ENCODE peak calls at places on chromosomes 1 and 21, in four cellular contexts. One of them, this sample, is unnamed.

GRCh38 chr1:109208431-109208830 is 5.3 kb upstream of the SARS1 start:
- DNase-seq in stimulated activated CD4-positive, alpha-beta T cell treated with anti-CD3 and anti-CD28 coated beads, Interleukin-12 subunit alpha, Interleukin-12 subunit beta, amount 100 ng/mL, for 4 hours: no peak
- DNase-seq in CD8-positive, alpha-beta T cell: no peak
- DNase-seq in cardiac muscle cell: peak
- DNase-seq in this sample: no peak

GRCh38 chr1:107975861-107976260 is 10.9 kb upstream of the VAV3 start:
- DNase-seq in cardiac muscle cell: no peak
- DNase-seq in stimulated activated CD4-positive, alpha-beta T cell treated with anti-CD3 and anti-CD28 coated beads, Interleukin-12 subunit alpha, Interleukin-12 subunit beta, amount 100 ng/mL, for 4 hours: no peak
- DNase-seq in CD8-positive, alpha-beta T cell: no peak
- DNase-seq in this sample: no peak

GRCh38 chr1:66339944-66340343 is 194.0 kb upstream of the SGIP1 start:
- DNase-seq in cardiac muscle cell: peak
- DNase-seq in CD8-positive, alpha-beta T cell: no peak
- DNase-seq in stimulated activated CD4-positive, alpha-beta T cell treated with anti-CD3 and anti-CD28 coated beads, Interleukin-12 subunit alpha, Interleukin-12 subunit beta, amount 100 ng/mL, for 4 hours: no peak
- DNase-seq in this sample: no peak

GRCh38 chr1:107138767-107139445 is 1.9 kb upstream of the NTNG1 start:
- DNase-seq in cardiac muscle cell: no peak
- DNase-seq in stimulated activated CD4-positive, alpha-beta T cell treated with anti-CD3 and anti-CD28 coated beads, Interleukin-12 subunit alpha, Interleukin-12 subunit beta, amount 100 ng/mL, for 4 hours: no peak
- DNase-seq in CD8-positive, alpha-beta T cell: no peak
- DNase-seq in this sample: no peak

GRCh38 chr1:14215151-14215550 is 383.3 kb upstream of the KAZN start:
- DNase-seq in CD8-positive, alpha-beta T cell: no peak
- DNase-seq in stimulated activated CD4-positive, alpha-beta T cell treated with anti-CD3 and anti-CD28 coated beads, Interleukin-12 subunit alpha, Interleukin-12 subunit beta, amount 100 ng/mL, for 4 hours: no peak
- DNase-seq in cardiac muscle cell: no peak
- DNase-seq in this sample: no peak

GRCh38 chr21:26079376-26079775 is 91.2 kb downstream of the APP start:
- DNase-seq in cardiac muscle cell: no peak
- DNase-seq in stimulated activated CD4-positive, alpha-beta T cell treated with anti-CD3 and anti-CD28 coated beads, Interleukin-12 subunit alpha, Interleukin-12 subunit beta, amount 100 ng/mL, for 4 hours: no peak
- DNase-seq in CD8-positive, alpha-beta T cell: no peak
- DNase-seq in this sample: no peak

GRCh38 chr1:244012232-244012631 is 38.9 kb upstream of the ZBTB18 start:
- DNase-seq in CD8-positive, alpha-beta T cell: no peak
- DNase-seq in cardiac muscle cell: peak
- DNase-seq in stimulated activated CD4-positive, alpha-beta T cell treated with anti-CD3 and anti-CD28 coated beads, Interleukin-12 subunit alpha, Interleukin-12 subunit beta, amount 100 ng/mL, for 4 hours: no peak
- DNase-seq in this sample: no peak

GRCh38 chr1:95829581-95829980 is 595.6 kb downstream of the RWDD3 start:
- DNase-seq in CD8-positive, alpha-beta T cell: no peak
- DNase-seq in stimulated activated CD4-positive, alpha-beta T cell treated with anti-CD3 and anti-CD28 coated beads, Interleukin-12 subunit alpha, Interleukin-12 subunit beta, amount 100 ng/mL, for 4 hours: no peak
- DNase-seq in cardiac muscle cell: no peak
- DNase-seq in this sample: no peak

GRCh38 chr21:42992943-42993712 is 18.8 kb downstream of the PKNOX1 start:
- DNase-seq in cardiac muscle cell: peak
- DNase-seq in CD8-positive, alpha-beta T cell: no peak
- DNase-seq in stimulated activated CD4-positive, alpha-beta T cell treated with anti-CD3 and anti-CD28 coated beads, Interleukin-12 subunit alpha, Interleukin-12 subunit beta, amount 100 ng/mL, for 4 hours: no peak
- DNase-seq in this sample: no peak

GRCh38 chr21:37370152-37371040 is 3.8 kb downstream of the DYRK1A start:
- DNase-seq in cardiac muscle cell: peak
- DNase-seq in stimulated activated CD4-positive, alpha-beta T cell treated with anti-CD3 and anti-CD28 coated beads, Interleukin-12 subunit alpha, Interleukin-12 subunit beta, amount 100 ng/mL, for 4 hours: no peak
- DNase-seq in CD8-positive, alpha-beta T cell: no peak
- DNase-seq in this sample: peak

GRCh38 chr21:33299181-33299752 is 25.5 kb upstream of the IFNAR1 start:
- DNase-seq in CD8-positive, alpha-beta T cell: peak
- DNase-seq in cardiac muscle cell: no peak
- DNase-seq in stimulated activated CD4-positive, alpha-beta T cell treated with anti-CD3 and anti-CD28 coated beads, Interleukin-12 subunit alpha, Interleukin-12 subunit beta, amount 100 ng/mL, for 4 hours: peak
- DNase-seq in this sample: peak

This sample was measured in stimulated activated naive CD4-positive, alpha-beta T cell.